ENCODE peak calls at places on chromosomes 13 and 19, in seven cellular contexts. P is A172; S is HFFc6; R is activated naive CD4-positive, alpha-beta T cell treated with anti-CD3 and anti-CD28 coated beads for 36 hours; B is sigmoid colon; W is colonic mucosa; Y is tibial nerve. N is an unnamed sample.

GRCh38 chr13:107866666-107867623 is 348.4 kb downstream of the LIG4 start:
- DNase-seq in P (no peak), S (no peak), R (no peak), B (no peak), W (no peak), Y (no peak), N (no peak)

GRCh38 chr19:917323-918151 is at the start of gene KISS1R:
- DNase-seq in P (no peak), S (no peak), R (peak; percentile 74), B (no peak), W (no peak), Y (no peak), N (peak; percentile 65)

GRCh38 chr13:76820759-76821158 is 65.4 kb downstream of the KCTD12 start:
- DNase-seq in P (no peak), S (peak; percentile 19), R (no peak), B (peak; percentile 84), W (no peak), Y (peak; percentile 66), N (no peak)

GRCh38 chr19:29305268-29305667 is 92.3 kb upstream of the UQCRFS1 start:
- DNase-seq in P (no peak), S (no peak), R (no peak), B (no peak), W (no peak), Y (no peak), N (no peak)

GRCh38 chr19:50290775-50291174 is 38.4 kb downstream of the KCNC3 start:
- DNase-seq in P (no peak), S (no peak), R (no peak), B (no peak), W (no peak), Y (no peak), N (no peak)

GRCh38 chr19:49676136-49676689 is 858 bp upstream of the PRMT1 start:
- DNase-seq in P (peak; percentile 96), S (peak; percentile 82), R (peak; percentile 55), B (peak; percentile 97), W (peak; percentile 90), Y (peak; percentile 69), N (peak; percentile 95)

GRCh38 chr19:51093066-51093465 is 10.4 kb upstream of the KLK14 start:
- DNase-seq in P (no peak), S (no peak), R (no peak), B (peak; percentile 48), W (no peak), Y (no peak), N (no peak)

GRCh38 chr19:3916033-3916432 is 16.8 kb upstream of the NMRK2 start:
- DNase-seq in P (no peak), S (no peak), R (no peak), B (no peak), W (no peak), Y (no peak), N (no peak)

GRCh38 chr19:35436477-35437141 is 11.4 kb upstream of the FFAR2 start:
- DNase-seq in P (peak; percentile 64), S (no peak), R (peak; percentile 53), B (no peak), W (peak; percentile 55), Y (no peak), N (peak; percentile 64)

GRCh38 chr19:48606463-48607358 is at the start of gene SPACA4:
- DNase-seq in P (no peak), S (no peak), R (no peak), B (no peak), W (no peak), Y (no peak), N (no peak)

GRCh38 chr19:44747739-44748425 is 626 bp upstream of the BCL3 start:
- DNase-seq in P (peak; percentile 72), S (peak; percentile 46), R (no peak), B (peak; percentile 89), W (peak; percentile 86), Y (no peak), N (no peak)

GRCh38 chr13:80340643-80341097 is 256 bp downstream of the SPRY2 start:
- DNase-seq in P (peak; percentile 10), S (peak; percentile 61), R (no peak), B (peak; percentile 73), W (no peak), Y (no peak), N (peak; percentile 29)

GRCh38 chr13:31056650-31057275 is 104.9 kb downstream of the HSPH1 start:
- DNase-seq in P (no peak), S (peak; percentile 23), R (no peak), B (no peak), W (no peak), Y (no peak), N (no peak)

GRCh38 chr13:66933994-66934393 is 296.1 kb downstream of the PCDH9 start:
- DNase-seq in P (peak; percentile 79), S (peak; percentile 62), R (no peak), B (no peak), W (no peak), Y (no peak), N (no peak)

GRCh38 chr13:32802159-32802558 is 214.1 kb upstream of the KL start:
- DNase-seq in P (no peak), S (no peak), R (no peak), B (no peak), W (no peak), Y (no peak), N (no peak)

GRCh38 chr19:55581145-55581827 is 638 bp upstream of the ZNF579 start:
- DNase-seq in P (no peak), S (no peak), R (peak; percentile 48), B (no peak), W (peak; percentile 49), Y (no peak), N (no peak)

GRCh38 chr13:19153782-19154450 is 27.7 kb downstream of the TUBA3C start:
- DNase-seq in P (no peak), S (no peak), R (peak; percentile 47), B (peak; percentile 48), W (no peak), Y (no peak), N (peak; percentile 57)